ENCODE peak calls at places on chromosomes 12 and 14, in four cellular contexts. N, K, A and G are unnamed samples.
A peak's percentile ranks its signal among the peaks of the same experiment; 100 is the strongest.

GRCh38 chr14:106831322-106831720 is 1304.9 kb downstream of the TMEM121 start:
- DNase-seq in N (peak; percentile 18), K (no peak), A (no peak), G (no peak)

GRCh38 chr14:64423987-64424386 is 35.8 kb downstream of the MTHFD1 start:
- DNase-seq in N (no peak), K (no peak), A (no peak), G (no peak)

GRCh38 chr12:25382311-25383106 is 131.8 kb upstream of the KRAS start:
- DNase-seq in N (no peak), K (no peak), A (no peak), G (no peak)

GRCh38 chr12:15049456-15050153 is 76.8 kb downstream of the PDE6H start:
- DNase-seq in N (no peak), K (no peak), A (no peak), G (no peak)

GRCh38 chr12:115223322-115223721 is 539.3 kb upstream of the TBX3 start:
- DNase-seq in N (no peak), K (no peak), A (no peak), G (no peak)

GRCh38 chr14:104223101-104223809 is 84.9 kb downstream of the KIF26A start:
- DNase-seq in N (peak; percentile 25), K (no peak), A (no peak), G (no peak)

GRCh38 chr12:51077930-51078329 is 5.5 kb downstream of the CSRNP2 start:
- DNase-seq in N (no peak), K (no peak), A (no peak), G (no peak)

GRCh38 chr12:112418248-112418595 is 525 bp upstream of the PTPN11 start:
- DNase-seq in N (peak; percentile 14), K (no peak), A (no peak), G (no peak)

GRCh38 chr12:70645494-70646317 is 8.5 kb upstream of the PTPRB start:
- DNase-seq in N (no peak), K (no peak), A (no peak), G (no peak)

GRCh38 chr14:24437020-24437735 is 5.4 kb downstream of the SDR39U1 start:
- DNase-seq in N (no peak), K (no peak), A (no peak), G (no peak)

GRCh38 chr12:12749433-12749832 is 32.3 kb downstream of the CDKN1B start:
- DNase-seq in N (no peak), K (no peak), A (no peak), G (no peak)

GRCh38 chr14:100486025-100486828 is 101.0 kb downstream of the BEGAIN start:
- DNase-seq in N (peak; percentile 94), K (peak; percentile 58), A (peak; percentile 81), G (peak; percentile 74)

GRCh38 chr14:104239866-104240301 is 101.5 kb downstream of the KIF26A start:
- DNase-seq in N (no peak), K (no peak), A (no peak), G (no peak)

GRCh38 chr14:69268223-69268622 is 8.3 kb downstream of the GALNT16 start:
- DNase-seq in N (no peak), K (no peak), A (no peak), G (no peak)

GRCh38 chr14:76056128-76056527 is 70.6 kb downstream of the IFT43 start:
- DNase-seq in N (peak; percentile 21), K (no peak), A (no peak), G (no peak)

GRCh38 chr14:73789996-73790581 is 61.5 kb upstream of the PTGR2 start:
- DNase-seq in N (no peak), K (peak; percentile 74), A (no peak), G (no peak)

GRCh38 chr12:117045175-117045997 is 53.8 kb downstream of the TESC start:
- DNase-seq in N (no peak), K (no peak), A (no peak), G (no peak)

GRCh38 chr14:79825046-79825521 is 386.2 kb downstream of the DIO2 start:
- DNase-seq in N (no peak), K (no peak), A (no peak), G (no peak)

GRCh38 chr12:12531194-12531593 is 31.5 kb downstream of the DUSP16 start:
- DNase-seq in N (no peak), K (no peak), A (no peak), G (no peak)

GRCh38 chr14:67385618-67386017 is 25.5 kb downstream of the EIF2S1 start:
- DNase-seq in N (no peak), K (no peak), A (no peak), G (no peak)

GRCh38 chr14:52977798-52978197 is 26.9 kb upstream of the FERMT2 start:
- DNase-seq in N (no peak), K (no peak), A (no peak), G (no peak)

GRCh38 chr12:9731797-9732196 is 1.1 kb downstream of the CLECL1 start:
- DNase-seq in N (no peak), K (no peak), A (no peak), G (no peak)

GRCh38 chr12:62744551-62744950 is 190.4 kb downstream of the PPM1H start:
- DNase-seq in N (no peak), K (no peak), A (no peak), G (no peak)

GRCh38 chr14:88749139-88749538 is 43.6 kb downstream of the EML5 start:
- DNase-seq in N (no peak), K (no peak), A (no peak), G (no peak)

GRCh38 chr12:47841506-47841905 is 21.8 kb upstream of the HDAC7 start:
- DNase-seq in N (no peak), K (no peak), A (no peak), G (no peak)

DNA sequence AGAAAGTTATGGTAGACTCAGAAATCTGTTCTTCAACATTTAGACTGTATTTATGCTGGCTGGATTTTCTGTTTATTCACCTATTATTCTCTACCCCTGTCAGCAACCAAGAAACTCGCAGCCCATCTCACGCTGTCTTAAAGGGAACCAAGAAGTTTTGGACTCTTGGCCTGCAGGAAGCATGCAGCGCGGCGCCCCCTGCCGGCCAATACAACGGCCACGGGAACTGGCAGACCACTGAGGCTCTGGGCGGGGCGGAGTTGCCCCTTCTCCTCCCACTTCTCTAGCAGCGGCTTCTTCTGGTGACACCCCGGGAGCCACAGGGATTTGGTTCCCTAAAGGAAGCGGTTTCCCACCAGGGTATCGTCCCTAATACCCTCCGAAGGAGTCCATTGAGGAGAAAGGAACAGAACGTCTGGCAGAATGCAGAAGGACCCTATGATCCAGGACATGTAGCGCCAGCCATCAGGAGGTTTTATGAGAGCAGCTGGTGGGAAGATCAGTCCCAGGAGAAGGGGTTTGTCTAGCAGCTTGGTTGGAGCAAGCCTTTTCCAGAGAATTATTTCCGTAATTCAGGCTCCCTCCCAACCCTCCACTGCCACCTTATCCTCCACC is 21.0 kb upstream of the RNASE2 start:
- DNase-seq in N (peak; percentile 90), K (no peak), A (peak; percentile 45), G (peak; percentile 39)
- TF ChIP-seq CTCF in N (peak; percentile 89), K (peak; percentile 16), A (peak; percentile 67), G (peak; percentile 38)

GRCh38 chr14:59022144-59022543 is 166.3 kb upstream of the DAAM1 start:
- DNase-seq in N (no peak), K (no peak), A (no peak), G (no peak)

GRCh38 chr14:59020382-59020781 is 168.1 kb upstream of the DAAM1 start:
- DNase-seq in N (no peak), K (no peak), A (no peak), G (no peak)

GRCh38 chr14:59017285-59017965 is 171.0 kb upstream of the DAAM1 start:
- DNase-seq in N (no peak), K (no peak), A (no peak), G (no peak)

GRCh38 chr14:59018460-59018859 is 170.0 kb upstream of the DAAM1 start:
- DNase-seq in N (no peak), K (no peak), A (no peak), G (no peak)

GRCh38 chr14:59018978-59019377 is 169.5 kb upstream of the DAAM1 start:
- DNase-seq in N (peak; percentile 33), K (no peak), A (no peak), G (no peak)
- TF ChIP-seq CTCF in N (no peak), K (no peak), A (no peak), G (peak; percentile 17)

GRCh38 chr12:121062391-121063045 is 23.5 kb upstream of the OASL start:
- DNase-seq in N (no peak), K (no peak), A (no peak), G (no peak)
- TF ChIP-seq CTCF in N (no peak), K (no peak), A (no peak), G (no peak)

DNA sequence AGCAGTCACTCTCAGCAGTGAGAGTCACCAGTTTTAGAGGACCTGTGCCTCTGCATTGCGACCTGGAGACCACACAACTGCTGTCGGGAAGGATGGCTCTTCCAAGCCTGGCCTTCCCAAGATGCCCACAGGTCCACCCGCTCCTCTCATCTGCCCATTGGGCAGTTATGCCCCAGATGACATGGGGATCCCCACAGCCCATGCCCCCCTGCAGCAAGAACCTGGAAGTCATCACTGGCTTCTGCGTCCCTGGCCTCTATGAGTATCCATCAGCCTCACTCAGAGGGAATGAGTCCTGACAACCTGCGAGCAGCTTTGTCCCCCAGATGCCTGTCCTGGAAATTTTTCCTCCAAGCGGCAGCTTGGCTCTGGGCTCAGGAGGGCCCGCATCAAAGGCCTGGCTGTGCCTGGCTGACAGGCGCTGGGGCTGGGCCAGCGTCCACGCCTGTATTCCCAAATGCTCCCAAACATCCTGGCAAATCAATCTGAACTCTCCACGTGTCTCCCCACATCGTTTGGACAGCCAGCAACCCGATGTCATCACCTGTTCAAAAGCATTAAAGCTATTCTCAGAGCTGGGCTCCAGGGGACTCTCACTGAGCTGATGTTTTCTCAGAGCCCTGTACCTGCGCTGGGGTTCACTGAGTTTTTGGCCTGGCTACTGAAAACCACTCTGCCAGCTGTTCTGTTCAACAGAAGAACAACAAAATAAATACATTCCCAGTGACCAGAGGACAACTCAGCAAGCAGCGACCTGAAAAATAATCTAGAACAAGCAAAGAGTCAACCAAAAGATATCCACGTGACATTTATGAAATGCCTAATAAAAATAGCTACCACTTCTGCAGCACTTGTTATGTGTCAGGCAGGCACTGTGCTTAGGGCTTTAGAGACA is 57.8 kb downstream of the CLMN start:
- DNase-seq in N (no peak), K (no peak), A (no peak), G (no peak)
- TF ChIP-seq CTCF in N (no peak), K (no peak), A (no peak), G (no peak)